ENCODE peak calls at places on chromosomes 12 and 14, in nine cellular contexts. E is HCT116, O is WERI-Rb-1, H is dorsolateral prefrontal cortex, S is HFF-Myc, W is mammary epithelial cell, X is GM23338, Q is colonic mucosa, Y is BE2C. Z is an unnamed sample.

GRCh38 chr14:31265701-31266398 is 58.3 kb upstream of the HECTD1 start:
- DNase-seq in E (no peak), O (no peak), H (no peak), S (no peak), W (peak), X (no peak), Q (no peak), Y (no peak), Z (peak)

GRCh38 chr12:116361404-116362223 is 84.1 kb upstream of the MED13L start:
- DNase-seq in E (no peak), O (no peak), H (no peak), S (no peak), W (no peak), X (no peak), Q (no peak), Y (no peak), Z (no peak)

GRCh38 chr12:14946856-14947255 is 8.5 kb upstream of the ERP27 start:
- DNase-seq in E (no peak), O (no peak), H (no peak), S (no peak), W (no peak), X (no peak), Q (no peak), Y (no peak), Z (no peak)

GRCh38 chr12:14557966-14558365 is 9.7 kb downstream of the PLBD1 start:
- DNase-seq in E (no peak), O (peak), H (no peak), S (no peak), W (no peak), X (no peak), Q (no peak), Y (no peak), Z (no peak)

GRCh38 chr14:23154876-23155587 is 28.4 kb downstream of the SLC7A8 start:
- DNase-seq in E (no peak), O (peak), H (peak), S (peak), W (peak), X (peak), Q (peak), Y (no peak), Z (peak)

GRCh38 chr14:84622357-84622756 is 907.6 kb upstream of the FLRT2 start:
- DNase-seq in E (no peak), O (no peak), H (no peak), S (no peak), W (no peak), X (no peak), Q (no peak), Y (no peak), Z (no peak)

GRCh38 chr12:97927991-97928390 is 465.4 kb downstream of the RMST start:
- DNase-seq in E (no peak), O (no peak), H (no peak), S (no peak), W (no peak), X (no peak), Q (no peak), Y (no peak), Z (no peak)

GRCh38 chr14:78424311-78424710 is 254.1 kb downstream of the NRXN3 start:
- DNase-seq in E (no peak), O (no peak), H (no peak), S (no peak), W (no peak), X (no peak), Q (no peak), Y (no peak), Z (no peak)

GRCh38 chr12:96260644-96261043 is 66.5 kb downstream of the ELK3 start:
- DNase-seq in E (no peak), O (no peak), H (no peak), S (no peak), W (no peak), X (no peak), Q (no peak), Y (no peak), Z (no peak)

GRCh38 chr12:49825971-49826421 is 2.2 kb downstream of the NCKAP5L start:
- DNase-seq in E (no peak), O (no peak), H (no peak), S (no peak), W (peak), X (no peak), Q (no peak), Y (no peak), Z (peak)

GRCh38 chr12:4386756-4387155 is 7.2 kb upstream of the FGF23 start:
- DNase-seq in E (no peak), O (no peak), H (no peak), S (no peak), W (no peak), X (no peak), Q (no peak), Y (no peak), Z (no peak)

GRCh38 chr14:54470701-54471100 is 18.1 kb downstream of the GMFB start:
- DNase-seq in E (no peak), O (no peak), H (no peak), S (no peak), W (no peak), X (no peak), Q (peak), Y (no peak), Z (no peak)

GRCh38 chr12:97181571-97182265 is 274.7 kb downstream of the NEDD1 start:
- DNase-seq in E (no peak), O (no peak), H (no peak), S (no peak), W (no peak), X (no peak), Q (no peak), Y (no peak), Z (no peak)

GRCh38 chr12:112308652-112309051 is 73.6 kb downstream of the HECTD4 start:
- DNase-seq in E (no peak), O (no peak), H (no peak), S (no peak), W (no peak), X (no peak), Q (no peak), Y (no peak), Z (peak)

GRCh38 chr14:78633747-78634146 is 463.6 kb downstream of the NRXN3 start:
- DNase-seq in E (no peak), O (peak), H (no peak), S (no peak), W (no peak), X (no peak), Q (no peak), Y (no peak), Z (no peak)

GRCh38 chr12:69435644-69436043 is 34.5 kb upstream of the FRS2 start:
- DNase-seq in E (no peak), O (no peak), H (no peak), S (no peak), W (no peak), X (no peak), Q (no peak), Y (no peak), Z (peak)

GRCh38 chr14:100608586-100609330 is 21.5 kb upstream of the BEGAIN start:
- DNase-seq in E (no peak), O (no peak), H (no peak), S (no peak), W (no peak), X (no peak), Q (no peak), Y (no peak), Z (no peak)

GRCh38 chr12:6868211-6869048 is 1.1 kb downstream of the TPI1 start:
- DNase-seq in E (no peak), O (no peak), H (no peak), S (no peak), W (no peak), X (no peak), Q (no peak), Y (no peak), Z (no peak)

GRCh38 chr14:94075008-94075407 is 6.0 kb downstream of the DDX24 start:
- DNase-seq in E (no peak), O (no peak), H (no peak), S (no peak), W (no peak), X (no peak), Q (no peak), Y (no peak), Z (no peak)
- H3K4me3 ChIP-seq in E (no peak), O (no peak), H (no peak), S (no peak), W (no peak), X (no peak), Q (no peak), Y (no peak), Z (no peak)

GRCh38 chr14:106691601-106692291 is 1165.4 kb downstream of the TMEM121 start:
- DNase-seq in E (no peak), O (peak), H (no peak), S (no peak), W (no peak), X (peak), Q (peak), Y (peak), Z (no peak)

GRCh38 chr14:106690333-106690891 is 1164.0 kb downstream of the TMEM121 start:
- DNase-seq in E (no peak), O (no peak), H (no peak), S (no peak), W (no peak), X (no peak), Q (no peak), Y (no peak), Z (no peak)

DNA sequence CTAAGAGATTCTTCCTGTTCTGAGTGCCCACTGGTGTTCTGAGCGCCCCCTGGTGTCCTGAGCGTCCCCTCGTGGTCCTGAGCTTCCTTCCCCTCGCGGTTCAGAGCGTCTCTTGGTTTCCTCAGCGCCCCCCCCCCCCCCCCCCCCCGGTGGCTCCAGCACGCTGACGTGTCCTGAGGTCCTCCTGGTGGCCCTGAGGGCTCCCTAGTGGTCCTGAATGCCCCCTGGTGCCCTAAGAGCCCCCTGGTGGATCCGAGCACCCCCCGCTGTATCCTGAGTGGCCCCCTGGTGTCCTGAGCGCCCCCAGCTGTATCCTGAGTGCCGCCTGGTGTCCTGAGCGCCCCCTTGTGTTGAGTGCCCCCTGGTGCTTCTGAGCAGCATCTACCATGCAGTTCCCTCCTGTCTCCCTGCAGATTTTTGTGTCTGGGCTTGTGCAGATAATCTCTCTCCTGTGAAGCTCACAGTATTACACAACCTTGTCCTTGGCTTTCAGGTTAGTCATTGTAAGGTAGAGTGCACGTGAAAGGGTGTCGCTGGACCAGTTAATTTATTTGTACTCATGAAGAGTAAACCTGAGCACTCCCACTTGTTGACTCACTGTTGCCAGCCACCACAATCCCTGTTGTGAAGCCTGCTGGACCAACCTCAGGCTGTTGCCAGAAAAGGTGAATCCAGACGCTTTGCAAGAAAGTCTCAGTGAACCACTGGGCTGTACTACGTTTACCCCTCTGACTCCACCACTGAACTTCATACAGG is 1168.4 kb downstream of the TMEM121 start:
- DNase-seq in E (no peak), O (peak), H (no peak), S (no peak), W (peak), X (peak), Q (no peak), Y (peak), Z (no peak)
- TF ChIP-seq CTCF in E (no peak), O (peak), H (no peak), S (no peak), W (peak), X (no peak), Q (no peak), Y (peak), Z (peak)

GRCh38 chr14:105064001-105064400 is 1.2 kb downstream of the GPR132 start:
- DNase-seq in E (no peak), O (no peak), H (no peak), S (no peak), W (no peak), X (no peak), Q (no peak), Y (no peak), Z (no peak)

GRCh38 chr14:105062048-105062433 is 3.2 kb downstream of the GPR132 start:
- DNase-seq in E (no peak), O (no peak), H (no peak), S (no peak), W (no peak), X (no peak), Q (no peak), Y (no peak), Z (no peak)

GRCh38 chr14:105064721-105065143 is 498 bp downstream of the GPR132 start:
- DNase-seq in E (no peak), O (peak), H (no peak), S (no peak), W (no peak), X (no peak), Q (no peak), Y (no peak), Z (peak)

GRCh38 chr14:105061428-105062047 is 3.7 kb downstream of the GPR132 start:
- DNase-seq in E (no peak), O (no peak), H (no peak), S (no peak), W (no peak), X (no peak), Q (peak), Y (no peak), Z (no peak)

DNA sequence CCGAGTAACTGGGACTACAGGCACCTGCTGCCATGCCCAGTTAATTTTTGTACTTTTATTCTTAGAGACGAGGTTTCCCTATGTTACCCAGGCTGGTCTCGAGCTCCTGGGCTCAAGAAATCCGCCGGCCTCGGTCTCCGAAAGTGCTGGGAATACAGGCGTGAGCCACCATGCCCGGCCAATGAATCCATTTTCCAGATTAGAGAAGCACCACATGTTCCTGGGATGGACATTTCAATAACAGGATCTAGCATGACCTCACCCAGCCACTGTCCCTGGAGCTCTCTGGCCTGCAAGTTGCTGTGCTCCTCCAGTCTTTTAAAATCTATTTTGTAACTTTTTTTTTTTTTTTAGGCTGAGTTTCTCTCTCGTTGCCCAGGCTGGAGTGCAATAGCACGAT is 2.2 kb downstream of the GPR132 start:
- DNase-seq in E (no peak), O (no peak), H (no peak), S (no peak), W (no peak), X (no peak), Q (no peak), Y (no peak), Z (no peak)
- H3K4me3 ChIP-seq in E (no peak), O (no peak), H (no peak), S (no peak), W (no peak), X (no peak), Q (no peak), Y (no peak), Z (no peak)

DNA sequence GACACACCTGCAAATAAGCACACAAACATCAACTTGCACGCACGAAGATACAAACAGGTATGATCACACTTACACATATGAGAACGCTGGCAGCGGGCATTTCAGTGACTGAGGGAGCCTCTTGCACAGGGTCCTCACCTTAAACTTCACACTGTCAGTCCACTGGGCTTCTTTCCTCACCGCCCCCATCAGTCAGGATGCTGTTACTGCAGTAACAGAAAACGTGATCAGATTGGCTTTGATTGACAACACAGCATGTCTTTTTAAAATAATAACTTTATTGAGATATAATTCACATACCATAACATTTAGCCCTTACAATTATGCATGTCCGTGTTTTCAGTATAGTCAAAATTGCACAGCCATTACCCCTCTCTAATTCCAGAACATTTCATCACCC is 8.2 kb downstream of the CCDC197 start:
- DNase-seq in E (no peak), O (no peak), H (no peak), S (no peak), W (no peak), X (peak), Q (no peak), Y (peak), Z (no peak)
- TF ChIP-seq CTCF in E (peak), O (peak), H (no peak), S (peak), W (peak), X (peak), Q (no peak), Y (peak), Z (peak)

Z was measured in cardiac fibroblast.